ENCODE peak calls at places on chromosomes 3 and 15, in five cellular contexts. K, J, M, G and H are unnamed samples.

GRCh38 chr3:178518660-178519396 is 17.4 kb upstream of the KCNMB2 start:
- DNase-seq in K (no peak), J (no peak), M (no peak), G (no peak), H (peak; percentile 53)

GRCh38 chr15:32715276-32715675 is 2.5 kb upstream of the GREM1 start:
- DNase-seq in K (no peak), J (no peak), M (no peak), G (no peak), H (peak; percentile 33)

GRCh38 chr15:84889313-84889990 is 5.0 kb downstream of the SLC28A1 start:
- DNase-seq in K (no peak), J (no peak), M (no peak), G (no peak), H (no peak)

GRCh38 chr3:153144779-153145178 is 17.2 kb upstream of the RAP2B start:
- DNase-seq in K (no peak), J (no peak), M (no peak), G (no peak), H (no peak)

GRCh38 chr3:138902166-138902565 is 44.8 kb downstream of the FOXL2 start:
- DNase-seq in K (no peak), J (no peak), M (no peak), G (no peak), H (no peak)

GRCh38 chr3:134666052-134666451 is 15.2 kb upstream of the KY start:
- DNase-seq in K (no peak), J (no peak), M (no peak), G (no peak), H (no peak)

GRCh38 chr3:120472121-120472844 is 21.5 kb upstream of the FSTL1 start:
- DNase-seq in K (no peak), J (no peak), M (no peak), G (no peak), H (no peak)

GRCh38 chr3:158974905-158975304 is 173.1 kb downstream of the MFSD1 start:
- DNase-seq in K (no peak), J (no peak), M (no peak), G (no peak), H (no peak)

GRCh38 chr3:119619094-119619493 is 21.4 kb downstream of the PLA1A start:
- DNase-seq in K (no peak), J (no peak), M (no peak), G (no peak), H (no peak)

GRCh38 chr3:127612966-127613365 is 14.8 kb downstream of the MCM2 start:
- DNase-seq in K (no peak), J (no peak), M (no peak), G (no peak), H (no peak)

GRCh38 chr15:77753238-77753873 is 120.6 kb upstream of the LINGO1 start:
- DNase-seq in K (no peak), J (peak; percentile 77), M (peak; percentile 79), G (peak; percentile 64), H (no peak)

GRCh38 chr3:99023590-99024192 is 122.2 kb upstream of the DCBLD2 start:
- DNase-seq in K (no peak), J (peak; percentile 34), M (peak; percentile 57), G (peak; percentile 14), H (peak; percentile 31)

GRCh38 chr3:133926736-133927542 is 31.3 kb upstream of the RAB6B start:
- DNase-seq in K (no peak), J (peak; percentile 31), M (peak; percentile 75), G (no peak), H (no peak)

GRCh38 chr3:14243782-14244181 is 65.2 kb downstream of the LSM3 start:
- DNase-seq in K (no peak), J (no peak), M (no peak), G (no peak), H (peak; percentile 0)

GRCh38 chr3:101938262-101938847 is 89.0 kb downstream of the NFKBIZ start:
- DNase-seq in K (peak; percentile 23), J (no peak), M (no peak), G (no peak), H (peak; percentile 25)

GRCh38 chr3:178170698-178171535 is 365.3 kb upstream of the KCNMB2 start:
- DNase-seq in K (no peak), J (no peak), M (no peak), G (no peak), H (no peak)

GRCh38 chr3:124201786-124202185 is 209.9 kb upstream of the ROPN1 start:
- DNase-seq in K (no peak), J (no peak), M (no peak), G (no peak), H (no peak)

GRCh38 chr15:67927501-67928156 is 87.8 kb upstream of the RNU6-1 start:
- DNase-seq in K (no peak), J (peak; percentile 90), M (no peak), G (no peak), H (no peak)

GRCh38 chr3:173932624-173933023 is 535.1 kb downstream of the NLGN1 start:
- DNase-seq in K (no peak), J (peak; percentile 44), M (no peak), G (no peak), H (no peak)

GRCh38 chr15:94893091-94893490 is 661.7 kb downstream of the MCTP2 start:
- DNase-seq in K (no peak), J (no peak), M (no peak), G (no peak), H (no peak)

GRCh38 chr15:73368301-73369072 is at the start of gene HCN4:
- DNase-seq in K (no peak), J (peak; percentile 43), M (peak; percentile 94), G (peak; percentile 17), H (peak; percentile 44)

GRCh38 chr15:76363251-76363650 is 26.7 kb downstream of the ISL2 start:
- DNase-seq in K (no peak), J (no peak), M (no peak), G (no peak), H (no peak)

GRCh38 chr15:43749690-43750345 is 3.6 kb downstream of the PDIA3 start:
- DNase-seq in K (peak; percentile 69), J (no peak), M (no peak), G (no peak), H (peak; percentile 74)

GRCh38 chr15:34608517-34608916 is 25.1 kb upstream of the GOLGA8B start:
- DNase-seq in K (no peak), J (no peak), M (no peak), G (no peak), H (no peak)

GRCh38 chr15:99507016-99507731 is 58.6 kb upstream of the MEF2A start:
- DNase-seq in K (no peak), J (peak; percentile 62), M (no peak), G (no peak), H (no peak)

GRCh38 chr15:71011503-71012155 is 103.6 kb upstream of the THSD4 start:
- DNase-seq in K (peak; percentile 7), J (peak; percentile 55), M (peak; percentile 60), G (peak; percentile 11), H (peak; percentile 7)

GRCh38 chr3:31370681-31371080 is 162.0 kb upstream of the STT3B start:
- DNase-seq in K (no peak), J (peak; percentile 59), M (no peak), G (peak; percentile 75), H (no peak)

GRCh38 chr3:37935290-37935668 is 55.3 kb upstream of the VILL start:
- DNase-seq in K (no peak), J (no peak), M (no peak), G (no peak), H (no peak)

GRCh38 chr15:51193979-51194378 is 99.3 kb upstream of the TNFAIP8L3 start:
- DNase-seq in K (no peak), J (no peak), M (no peak), G (no peak), H (no peak)

GRCh38 chr3:194255252-194256039 is 95.7 kb downstream of the CPN2 start:
- DNase-seq in K (peak; percentile 60), J (peak; percentile 60), M (no peak), G (no peak), H (peak; percentile 51)

GRCh38 chr3:15099364-15100098 is 583 bp upstream of the RBSN start:
- DNase-seq in K (peak; percentile 34), J (no peak), M (peak; percentile 37), G (no peak), H (no peak)

GRCh38 chr3:188179006-188179966 is 25.3 kb downstream of the LPP start:
- DNase-seq in K (no peak), J (peak; percentile 44), M (peak; percentile 37), G (no peak), H (no peak)
- TF ChIP-seq CTCF in K (no peak), J (no peak), M (peak; percentile 40), G (no peak), H (no peak)

GRCh38 chr3:87006844-87007439 is 16.0 kb upstream of the VGLL3 start:
- DNase-seq in K (no peak), J (peak; percentile 28), M (peak; percentile 37), G (no peak), H (no peak)
- TF ChIP-seq CTCF in K (no peak), J (peak; percentile 54), M (peak; percentile 45), G (peak; percentile 18), H (no peak)

GRCh38 chr3:197003461-197004385 is 25.9 kb downstream of the MELTF start:
- DNase-seq in K (peak; percentile 51), J (peak; percentile 42), M (peak; percentile 55), G (peak; percentile 56), H (no peak)

GRCh38 chr3:197001972-197002700 is 27.5 kb downstream of the MELTF start:
- DNase-seq in K (no peak), J (no peak), M (peak; percentile 42), G (no peak), H (no peak)

GRCh38 chr3:197001106-197001971 is 28.3 kb downstream of the MELTF start:
- DNase-seq in K (no peak), J (no peak), M (no peak), G (no peak), H (no peak)

GRCh38 chr3:197000211-197000610 is 29.4 kb downstream of the MELTF start:
- DNase-seq in K (no peak), J (no peak), M (no peak), G (no peak), H (no peak)

DNA sequence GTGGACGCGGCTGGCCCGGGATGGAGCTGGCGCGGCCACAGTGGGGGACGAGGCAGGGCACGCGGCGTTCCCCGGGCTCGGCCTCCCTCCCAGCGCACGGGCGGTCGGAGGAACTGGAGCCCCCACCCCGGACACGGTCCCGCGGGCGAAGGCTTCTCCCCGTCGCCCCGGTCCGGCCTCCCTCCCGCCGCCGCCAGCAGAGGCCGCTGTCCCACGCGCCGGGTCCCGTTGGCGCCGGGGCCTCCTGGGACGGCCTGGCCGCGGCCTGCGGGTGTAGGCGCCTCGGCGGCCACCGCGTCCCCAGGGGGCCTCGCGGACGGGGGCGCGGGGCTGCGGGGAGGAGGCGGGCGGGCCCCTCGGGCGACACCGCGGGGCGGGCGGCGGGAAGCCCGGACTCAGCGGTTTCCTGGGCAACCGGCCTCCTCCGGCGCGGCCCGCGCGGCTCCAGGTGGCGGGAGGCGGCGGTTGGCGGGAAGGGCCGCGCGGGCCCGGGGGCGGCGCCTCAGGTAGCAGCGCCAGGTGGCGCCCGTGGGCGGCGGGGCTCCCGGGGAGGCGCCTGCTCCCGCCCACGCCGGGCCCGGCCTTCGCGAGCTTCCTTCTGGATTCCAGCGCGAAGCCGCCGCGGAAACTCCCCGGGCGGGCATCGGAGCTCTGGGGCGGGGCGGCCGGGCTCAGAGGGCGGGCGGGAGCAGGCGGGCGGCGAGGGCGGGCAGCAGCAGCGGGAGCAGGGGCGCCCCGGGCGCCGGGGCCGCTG is 26.7 kb downstream of the MELTF start:
- DNase-seq in K (peak; percentile 82), J (peak; percentile 95), M (peak; percentile 67), G (peak; percentile 93), H (peak; percentile 99)
- TF ChIP-seq CTCF in K (peak; percentile 76), J (peak; percentile 60), M (peak; percentile 79), G (peak; percentile 51), H (peak; percentile 97)

DNA sequence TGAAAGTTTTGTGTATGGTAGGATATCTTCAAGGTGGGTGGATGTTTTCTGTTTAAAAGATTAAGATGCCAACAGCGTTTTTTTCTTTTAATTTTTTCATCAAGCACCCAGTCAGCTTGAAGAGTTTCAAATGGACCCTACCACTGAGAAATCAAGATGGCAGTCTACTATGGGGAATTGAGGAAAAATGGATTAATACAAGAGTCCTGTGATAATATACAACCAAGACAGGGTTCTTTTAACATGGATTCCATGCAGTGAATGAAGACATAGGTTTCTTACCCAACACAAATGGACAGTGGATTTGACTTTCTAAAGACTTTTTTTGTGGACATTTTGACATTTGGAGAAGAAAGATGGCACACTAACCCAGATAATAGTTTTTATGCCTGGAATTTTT is 2.5 kb upstream of the CHD2 start:
- DNase-seq in K (no peak), J (no peak), M (no peak), G (no peak), H (no peak)
- TF ChIP-seq CTCF in K (no peak), J (no peak), M (no peak), G (no peak), H (no peak)